ENCODE peak calls at places on chromosomes 1 and 21, in ten cellular contexts. F, A, P, D, N, U, Z, E, Y and J are unnamed samples.

GRCh38 chr1:161491472-161491871 is 13.8 kb upstream of the FCGR2A start:
- DNase-seq in F (no peak), A (no peak), P (no peak), D (no peak), N (no peak), U (no peak), Z (no peak), E (no peak), Y (no peak), J (no peak)

GRCh38 chr1:225425211-225425786 is 2.5 kb downstream of the LBR start:
- DNase-seq in F (no peak), A (peak; percentile 67), P (peak; percentile 44), D (peak; percentile 75), N (no peak), U (no peak), Z (no peak), E (no peak), Y (peak; percentile 85), J (peak; percentile 51)

GRCh38 chr21:18744840-18745239 is 341.3 kb upstream of the TMPRSS15 start:
- DNase-seq in F (no peak), A (no peak), P (no peak), D (no peak), N (no peak), U (no peak), Z (no peak), E (no peak), Y (no peak), J (no peak)

GRCh38 chr1:116878804-116879477 is 30.8 kb upstream of the PTGFRN start:
- DNase-seq in F (peak; percentile 34), A (peak; percentile 63), P (peak; percentile 75), D (peak; percentile 25), N (no peak), U (peak; percentile 38), Z (no peak), E (peak; percentile 56), Y (peak; percentile 98), J (peak; percentile 61)

GRCh38 chr1:109739738-109740614 is 862 bp downstream of the GSTM3 start:
- DNase-seq in F (peak; percentile 65), A (peak; percentile 67), P (peak; percentile 47), D (peak; percentile 72), N (peak; percentile 75), U (peak; percentile 78), Z (peak; percentile 85), E (peak; percentile 85), Y (peak; percentile 66), J (peak; percentile 48)

GRCh38 chr1:217907504-217907903 is 276.4 kb downstream of the SPATA17 start:
- DNase-seq in F (no peak), A (peak; percentile 23), P (peak; percentile 36), D (peak; percentile 92), N (no peak), U (no peak), Z (no peak), E (no peak), Y (peak; percentile 50), J (no peak)

GRCh38 chr1:38000529-38001453 is 4.5 kb downstream of the FHL3 start:
- DNase-seq in F (peak; percentile 88), A (peak; percentile 90), P (peak; percentile 89), D (peak; percentile 32), N (no peak), U (peak; percentile 55), Z (no peak), E (no peak), Y (peak; percentile 51), J (peak; percentile 87)

GRCh38 chr1:61183471-61184034 is 101.2 kb downstream of the NFIA start:
- DNase-seq in F (peak; percentile 42), A (peak; percentile 68), P (no peak), D (no peak), N (peak; percentile 42), U (peak; percentile 47), Z (peak; percentile 49), E (no peak), Y (peak; percentile 9), J (peak; percentile 31)

GRCh38 chr1:80217377-80217986 is 1211.0 kb upstream of the ADGRL4 start:
- DNase-seq in F (peak; percentile 68), A (peak; percentile 82), P (peak; percentile 42), D (peak; percentile 73), N (no peak), U (no peak), Z (no peak), E (peak; percentile 59), Y (peak; percentile 87), J (peak; percentile 62)

GRCh38 chr1:169456029-169456428 is 28.8 kb upstream of the CCDC181 start:
- DNase-seq in F (no peak), A (peak; percentile 25), P (no peak), D (peak; percentile 17), N (no peak), U (no peak), Z (no peak), E (no peak), Y (no peak), J (no peak)

GRCh38 chr1:54227091-54227602 is 27.2 kb downstream of the MRPL37 start:
- DNase-seq in F (no peak), A (peak; percentile 21), P (peak; percentile 59), D (peak; percentile 58), N (no peak), U (no peak), Z (no peak), E (no peak), Y (peak; percentile 41), J (peak; percentile 60)

GRCh38 chr1:156577512-156577911 is 2.0 kb upstream of the TTC24 start:
- DNase-seq in F (no peak), A (no peak), P (no peak), D (peak; percentile 37), N (no peak), U (no peak), Z (no peak), E (no peak), Y (no peak), J (no peak)

GRCh38 chr1:206742702-206743383 is 27.7 kb upstream of the IL19 start:
- DNase-seq in F (no peak), A (no peak), P (no peak), D (no peak), N (no peak), U (no peak), Z (no peak), E (no peak), Y (no peak), J (no peak)

GRCh38 chr1:172356620-172357019 is 63.9 kb upstream of the C1orf105 start:
- DNase-seq in F (peak; percentile 92), A (peak; percentile 63), P (peak; percentile 82), D (peak; percentile 95), N (no peak), U (no peak), Z (peak; percentile 24), E (no peak), Y (peak; percentile 54), J (peak; percentile 43)

GRCh38 chr1:175628548-175629317 is 114.7 kb downstream of the TNR start:
- DNase-seq in F (no peak), A (no peak), P (no peak), D (no peak), N (no peak), U (peak; percentile 9), Z (no peak), E (no peak), Y (no peak), J (no peak)

GRCh38 chr1:97986041-97987005 is 65.5 kb upstream of the DPYD start:
- DNase-seq in F (no peak), A (peak; percentile 70), P (peak; percentile 23), D (no peak), N (no peak), U (no peak), Z (no peak), E (no peak), Y (peak; percentile 6), J (no peak)

GRCh38 chr1:180953791-180954721 is 41.4 kb downstream of the KIAA1614 start:
- DNase-seq in F (no peak), A (peak; percentile 55), P (peak; percentile 55), D (peak; percentile 48), N (peak; percentile 77), U (peak; percentile 64), Z (peak; percentile 79), E (no peak), Y (peak; percentile 28), J (peak; percentile 78)

GRCh38 chr1:109787845-109788605 is 24.3 kb upstream of the EPS8L3 start:
- DNase-seq in F (no peak), A (no peak), P (no peak), D (no peak), N (no peak), U (no peak), Z (peak; percentile 18), E (peak; percentile 77), Y (no peak), J (no peak)

GRCh38 chr1:9874959-9875635 is 35.0 kb downstream of the CTNNBIP1 start:
- DNase-seq in F (peak; percentile 34), A (peak; percentile 77), P (peak; percentile 25), D (peak; percentile 81), N (peak; percentile 77), U (peak; percentile 73), Z (peak; percentile 75), E (peak; percentile 90), Y (peak; percentile 76), J (peak; percentile 54)
- TF ChIP-seq CTCF in F (peak; percentile 94), A (peak; percentile 88), P (peak; percentile 94), D (peak; percentile 95), N (peak; percentile 91), U (peak; percentile 96), Z (peak; percentile 97), E (peak; percentile 90), Y (peak; percentile 93), J (peak; percentile 88)

GRCh38 chr1:26960625-26960966 is 328 bp upstream of the KDF1 start:
- DNase-seq in F (no peak), A (no peak), P (no peak), D (no peak), N (no peak), U (no peak), Z (no peak), E (no peak), Y (no peak), J (no peak)
- H3K4me3 ChIP-seq in F (no peak overlapping the region), A (no peak overlapping the region), P (no peak overlapping the region), D (peak overlapping the region; percentile 94), N (peak overlapping the region; percentile 51), U (peak overlapping the region; percentile 57), Z (peak overlapping the region; percentile 69), E (peak overlapping the region; percentile 60), Y (peak overlapping the region; percentile 96), J (no peak overlapping the region)

DNA sequence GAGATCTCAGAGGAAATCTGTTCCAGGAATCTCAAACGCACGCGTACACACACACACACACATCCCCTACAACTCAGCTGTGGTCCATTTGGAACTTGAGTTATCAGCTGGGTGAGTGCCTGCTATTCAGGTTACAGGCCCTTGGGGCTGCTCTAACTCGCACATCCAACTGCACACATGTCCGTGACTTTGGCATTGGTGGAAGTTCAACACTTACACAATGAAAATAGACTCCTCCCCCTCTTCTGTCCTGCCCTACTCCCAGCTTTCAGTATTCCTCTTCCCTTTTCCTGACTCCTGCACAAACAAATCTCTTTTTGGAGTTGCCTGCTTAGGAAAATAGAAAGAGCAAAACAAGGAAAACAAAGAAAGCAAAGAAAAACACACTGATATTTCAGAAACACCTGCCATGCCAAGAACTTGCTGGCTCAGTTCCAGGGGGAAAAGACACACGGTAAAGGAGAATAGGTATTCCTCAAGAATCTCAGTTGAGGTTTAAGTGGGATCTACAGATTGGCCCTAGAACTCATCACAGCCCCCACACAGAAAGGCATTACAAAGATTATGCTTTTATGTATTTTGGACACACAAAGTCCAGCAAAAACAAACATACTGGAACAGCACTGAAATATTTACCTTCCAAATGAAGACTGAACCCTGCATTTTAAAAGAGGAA is 140.8 kb downstream of the TGFBR3 start:
- DNase-seq in F (no peak), A (no peak), P (no peak), D (no peak), N (no peak), U (peak; percentile 65), Z (no peak), E (no peak), Y (peak; percentile 36), J (peak; percentile 61)
- TF ChIP-seq CTCF in F (no peak), A (no peak), P (no peak), D (no peak), N (no peak), U (peak; percentile 31), Z (no peak), E (peak; percentile 17), Y (peak; percentile 21), J (no peak)

GRCh38 chr1:200299571-200299970 is 110.3 kb downstream of the ZNF281 start:
- DNase-seq in F (no peak), A (no peak), P (peak; percentile 16), D (no peak), N (no peak), U (no peak), Z (no peak), E (no peak), Y (no peak), J (peak; percentile 73)
- H3K4me3 ChIP-seq in F (no peak overlapping the region), A (no peak overlapping the region), P (no peak overlapping the region), D (no peak overlapping the region), N (no peak overlapping the region), U (no peak overlapping the region), Z (no peak overlapping the region), E (no peak overlapping the region), Y (no peak overlapping the region), J (no peak overlapping the region)